ENCODE peak calls at places on chromosomes 13 and 19, in six cellular contexts. U is neuronal stem cell, F is IMR-90, D is mesenchymal stem cell, W is H1, S is trophoblast cell. Z is an unnamed sample. For H3K27me3, the result is how much of the 10 kb centered on the place peaks cover.

GRCh38 chr19:50500753-50501151 is 10.2 kb downstream of the JOSD2 start:
- DNase-seq in U (no peak), F (no peak), D (no peak), W (no peak), S (no peak), Z (no peak)

GRCh38 chr13:48176781-48177180 is 56.2 kb upstream of the ITM2B start:
- DNase-seq in U (no peak), F (no peak), D (no peak), W (no peak), S (no peak), Z (no peak)

GRCh38 chr13:27933580-27934328 is 14.0 kb downstream of the PDX1 start:
- DNase-seq in U (no peak), F (no peak), D (no peak), W (no peak), S (no peak), Z (no peak)

GRCh38 chr13:21022056-21022693 is 39.2 kb downstream of the LATS2 start:
- DNase-seq in U (no peak), F (peak), D (no peak), W (no peak), S (no peak), Z (no peak)

GRCh38 chr19:41219924-41220567 is 1.0 kb downstream of the AXL start:
- DNase-seq in U (no peak), F (peak), D (peak), W (no peak), S (no peak), Z (no peak)

GRCh38 chr13:104143760-104144406 is 1077.7 kb upstream of the SLC10A2 start:
- DNase-seq in U (no peak), F (no peak), D (peak), W (no peak), S (no peak), Z (peak)

GRCh38 chr19:14035706-14036105 is 4.1 kb downstream of the IL27RA start:
- DNase-seq in U (no peak), F (no peak), D (no peak), W (no peak), S (no peak), Z (no peak)

GRCh38 chr19:28932446-28932845 is 280.5 kb downstream of the UQCRFS1 start:
- DNase-seq in U (no peak), F (no peak), D (no peak), W (no peak), S (no peak), Z (no peak)

GRCh38 chr13:59450218-59450617 is 713.5 kb downstream of the DIAPH3 start:
- DNase-seq in U (no peak), F (no peak), D (no peak), W (no peak), S (no peak), Z (no peak)

GRCh38 chr13:52879950-52880650 is 31.7 kb upstream of the PCDH8 start:
- DNase-seq in U (no peak), F (no peak), D (no peak), W (peak), S (no peak), Z (peak)
- H2AFZ ChIP-seq in U (peak), F (no peak), D (no peak), W (no peak), S (no peak), Z (no peak)

DNA sequence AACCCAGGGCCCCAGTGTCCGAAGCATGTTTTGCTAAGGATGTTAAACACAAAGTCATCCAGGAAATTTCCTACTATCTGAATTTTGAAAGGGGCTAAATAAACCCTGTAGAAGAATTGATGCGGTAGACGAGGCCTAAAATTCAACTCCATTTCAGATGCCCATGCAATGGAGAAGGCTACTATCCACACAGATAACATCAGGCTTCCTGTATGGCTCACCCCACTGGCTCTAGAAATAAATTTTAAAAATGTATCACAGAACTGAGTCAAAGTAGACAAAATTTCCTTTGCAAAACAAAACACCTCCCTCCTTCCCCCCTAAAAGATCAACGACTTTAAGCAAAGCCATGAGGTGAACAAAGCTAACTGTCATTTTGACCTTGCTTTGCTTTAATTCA is 188.4 kb downstream of the ABCC4 start:
- DNase-seq in U (no peak), F (no peak), D (no peak), W (no peak), S (no peak), Z (no peak)
- H2BK120ac ChIP-seq in U (no peak), F (no peak), D (no peak), W (no peak), S (no peak), Z (no peak)

GRCh38 chr19:7742575-7742974 is 4.8 kb downstream of the CD209 start:
- DNase-seq in U (no peak), F (no peak), D (no peak), W (no peak), S (no peak), Z (no peak)
- H3K27me3 ChIP-seq in U (under half), F (under half), D (under half), W (under half), S (under half), Z (under half)

DNA sequence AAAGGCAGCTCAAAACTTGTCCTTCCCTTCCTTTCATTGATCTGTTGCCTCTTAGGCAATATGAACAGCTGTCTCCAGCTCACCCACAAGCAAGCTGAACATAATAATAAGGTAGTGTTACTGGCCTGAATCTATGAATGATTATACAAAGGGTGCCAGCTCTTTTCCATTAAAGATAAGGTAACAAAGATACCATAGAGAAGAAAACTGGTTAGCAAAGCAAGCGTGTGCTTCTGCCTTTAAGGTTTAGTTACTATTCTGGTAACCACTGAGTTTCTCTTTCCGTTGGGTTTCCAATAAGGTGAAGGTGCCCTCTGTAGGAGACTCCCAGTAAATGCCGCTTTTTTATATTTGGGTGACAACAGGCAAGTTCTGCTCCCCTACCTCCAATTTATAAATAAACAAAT is 12.1 kb upstream of the DACH1 start:
- DNase-seq in U (peak), F (peak), D (peak), W (no peak), S (no peak), Z (peak)
- H2AFZ ChIP-seq in U (peak), F (no peak), D (peak), W (peak), S (no peak), Z (no peak)

GRCh38 chr19:20365146-20365545 is 198.1 kb downstream of the ZNF486 start:
- DNase-seq in U (no peak), F (no peak), D (no peak), W (no peak), S (peak), Z (no peak)

GRCh38 chr19:20371911-20372310 is 193.7 kb downstream of the ZNF737 start:
- DNase-seq in U (no peak), F (no peak), D (no peak), W (no peak), S (no peak), Z (no peak)

DNA sequence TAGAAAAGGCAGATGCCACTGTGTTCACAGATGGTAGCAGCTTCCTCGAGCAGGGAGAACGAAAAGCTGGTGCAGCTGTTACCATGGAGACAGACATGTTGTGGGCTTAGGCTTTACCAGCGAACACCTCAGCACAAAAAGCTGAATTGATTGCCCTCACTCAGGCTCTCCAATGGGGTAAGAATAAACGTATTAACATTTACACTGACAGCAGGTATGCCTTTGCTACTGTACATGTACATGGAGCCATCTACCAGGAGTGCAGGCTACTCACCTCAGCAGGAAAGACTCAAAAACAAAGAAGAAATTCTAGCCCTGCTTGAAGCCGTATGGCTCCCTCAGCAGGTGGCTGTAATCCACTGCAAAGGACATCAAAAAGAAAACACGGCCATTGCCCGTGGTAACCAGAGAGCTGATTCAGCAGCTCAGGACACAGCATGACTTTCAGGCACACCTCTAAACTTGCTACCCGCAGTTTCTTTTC is 197.7 kb downstream of the ZNF737 start:
- DNase-seq in U (peak), F (no peak), D (no peak), W (no peak), S (peak), Z (peak)
- H2BK120ac ChIP-seq in U (no peak), F (no peak), D (no peak), W (no peak), S (no peak), Z (no peak)

GRCh38 chr13:99949657-99950413 is 21.7 kb downstream of the ZIC5 start:
- DNase-seq in U (no peak), F (no peak), D (no peak), W (no peak), S (no peak), Z (no peak)

GRCh38 chr13:99953138-99953755 is 18.3 kb downstream of the ZIC5 start:
- DNase-seq in U (no peak), F (no peak), D (no peak), W (no peak), S (no peak), Z (no peak)

GRCh38 chr13:99947666-99948065 is 23.9 kb downstream of the ZIC5 start:
- DNase-seq in U (no peak), F (no peak), D (no peak), W (no peak), S (no peak), Z (no peak)

GRCh38 chr13:99948411-99948810 is 23.2 kb downstream of the ZIC5 start:
- DNase-seq in U (no peak), F (no peak), D (no peak), W (no peak), S (no peak), Z (no peak)

GRCh38 chr13:99948907-99949656 is 22.5 kb downstream of the ZIC5 start:
- DNase-seq in U (no peak), F (no peak), D (no peak), W (no peak), S (no peak), Z (no peak)
- H3K27me3 ChIP-seq in U (under half), F (half or more), D (under half), W (under half), S (under half), Z (under half)

DNA sequence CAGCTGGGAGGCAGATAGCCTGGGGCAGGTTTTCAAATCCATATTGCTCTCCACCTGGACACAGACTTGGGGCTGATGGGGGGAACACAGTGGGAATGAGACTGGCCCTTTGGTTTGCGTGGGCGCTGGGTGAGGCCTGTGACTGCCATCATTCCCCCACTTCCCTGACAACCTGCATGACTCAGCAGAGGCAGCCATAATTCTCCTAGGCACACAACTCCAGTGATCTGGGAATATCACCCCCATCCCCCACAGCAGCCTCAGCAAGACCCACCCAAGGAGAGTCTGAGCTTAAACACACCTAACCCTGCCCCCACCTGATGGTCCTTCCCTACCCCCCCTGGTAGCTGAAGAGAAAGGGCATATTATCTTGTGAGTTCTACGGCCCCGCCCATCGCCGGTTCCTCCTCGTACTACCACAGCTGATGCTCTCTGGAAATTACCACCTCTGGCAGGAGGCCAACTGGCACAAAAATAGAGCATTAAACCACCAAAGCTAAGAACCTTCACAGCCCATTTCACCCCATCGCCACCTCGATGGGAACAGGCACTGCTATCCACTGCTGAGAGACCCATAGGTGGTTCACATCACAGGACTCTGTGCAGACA is 71.0 kb downstream of the RNF17 start:
- DNase-seq in U (no peak), F (no peak), D (no peak), W (no peak), S (no peak), Z (no peak)
- H2AFZ ChIP-seq in U (no peak), F (no peak), D (no peak), W (peak), S (no peak), Z (no peak)

GRCh38 chr19:38684078-38684861 is 36.8 kb downstream of the ACTN4 start:
- DNase-seq in U (no peak), F (peak), D (peak), W (no peak), S (peak), Z (peak)
- H2BK120ac ChIP-seq in U (no peak), F (peak), D (peak), W (peak), S (peak), Z (peak)